ENCODE peak calls at places on chromosomes 16 and 17, in four cellular contexts. B, Y, V and J are unnamed samples.
A peak's percentile ranks its signal among the peaks of the same experiment; 100 is the strongest.

GRCh38 chr17:32518856-32519768 is 32.3 kb downstream of the CDK5R1 start:
- DNase-seq in B (no peak), V (no peak), Y (peak; percentile 93), J (no peak)

GRCh38 chr16:19307587-19308241 is 22.2 kb downstream of the CLEC19A start:
- DNase-seq in Y (no peak), B (no peak), V (no peak), J (no peak)

GRCh38 chr17:44782349-44782850 is 23.6 kb downstream of the ADAM11 start:
- DNase-seq in Y (no peak), V (no peak), B (no peak), J (no peak)

GRCh38 chr16:57061084-57061905 is 31.1 kb upstream of the CPNE2 start:
- DNase-seq in V (no peak), B (no peak), Y (peak; percentile 75), J (peak; percentile 71)

GRCh38 chr17:2042355-2042929 is 620 bp downstream of the OVCA2 start:
- DNase-seq in V (peak; percentile 55), B (no peak), Y (peak; percentile 65), J (no peak)

GRCh38 chr17:45660474-45660873 is 123.6 kb upstream of the CRHR1 start:
- DNase-seq in B (no peak), Y (no peak), V (no peak), J (no peak)

GRCh38 chr16:27690604-27691003 is 140.7 kb downstream of the KATNIP start:
- DNase-seq in B (peak; percentile 21), Y (no peak), V (no peak), J (peak; percentile 5)

GRCh38 chr16:6105115-6105514 is 1007.5 kb upstream of the EEF2KMT start:
- DNase-seq in B (no peak), V (no peak), Y (no peak), J (no peak)

GRCh38 chr16:2586241-2586640 is 48.4 kb downstream of the PDPK1 start:
- DNase-seq in B (no peak), Y (peak; percentile 51), V (no peak), J (no peak)

GRCh38 chr17:71163121-71163812 is 957.6 kb upstream of the SOX9 start:
- DNase-seq in B (no peak), Y (no peak), V (no peak), J (no peak)

GRCh38 chr16:4465977-4466779 is 8.2 kb downstream of the NMRAL1 start:
- DNase-seq in B (no peak), V (no peak), Y (no peak), J (peak; percentile 90)

GRCh38 chr16:47581114-47581513 is 120.0 kb downstream of the PHKB start:
- DNase-seq in Y (no peak), B (no peak), V (no peak), J (no peak)

GRCh38 chr16:52149003-52149402 is 397.9 kb downstream of the TOX3 start:
- DNase-seq in V (no peak), B (no peak), Y (no peak), J (no peak)

GRCh38 chr17:43784628-43785101 is 4.4 kb downstream of the CFAP97D1 start:
- DNase-seq in B (no peak), V (no peak), Y (no peak), J (no peak)

GRCh38 chr16:71627631-71628236 is 1.8 kb downstream of the MARVELD3 start:
- DNase-seq in V (no peak), B (no peak), Y (peak; percentile 38), J (no peak)

GRCh38 chr17:45334701-45335677 is 18.2 kb upstream of the MAP3K14 start:
- DNase-seq in B (no peak), Y (no peak), V (no peak), J (no peak)

GRCh38 chr17:17141860-17142552 is 64.1 kb downstream of the PLD6 start:
- DNase-seq in V (peak; percentile 85), Y (peak; percentile 84), B (no peak), J (no peak)

GRCh38 chr17:56172517-56172982 is 19.3 kb downstream of the ANKFN1 start:
- DNase-seq in Y (no peak), B (no peak), V (no peak), J (no peak)

GRCh38 chr16:4511441-4512082 is 27.0 kb downstream of the CDIP1 start:
- DNase-seq in V (peak; percentile 80), B (no peak), Y (peak; percentile 77), J (peak; percentile 65)

GRCh38 chr16:23160082-23160481 is 10.8 kb upstream of the USP31 start:
- DNase-seq in Y (no peak), V (no peak), B (no peak), J (no peak)

GRCh38 chr16:21950782-21951521 is 2.2 kb upstream of the UQCRC2 start:
- DNase-seq in Y (peak; percentile 34), B (peak; percentile 36), V (peak; percentile 54), J (no peak)

GRCh38 chr17:64777413-64778101 is 115.5 kb upstream of the SMURF2 start:
- DNase-seq in V (no peak), Y (peak; percentile 48), B (no peak), J (peak; percentile 50)

GRCh38 chr16:84746231-84746630 is 46.4 kb downstream of the USP10 start:
- DNase-seq in B (no peak), Y (no peak), V (no peak), J (no peak)

GRCh38 chr17:81516439-81516838 is 3.8 kb upstream of the ACTG1 start:
- DNase-seq in B (no peak), V (no peak), Y (no peak), J (no peak)

GRCh38 chr17:66755101-66755943 is 79.6 kb upstream of the CACNG5 start:
- DNase-seq in Y (no peak), B (peak; percentile 6), V (no peak), J (no peak)

GRCh38 chr16:85437161-85438052 is 175.7 kb upstream of the GSE1 start:
- DNase-seq in B (no peak), Y (no peak), V (no peak), J (no peak)

GRCh38 chr17:41082565-41083136 is 1.3 kb upstream of the KRTAP4-7 start:
- DNase-seq in Y (no peak), B (no peak), V (no peak), J (no peak)

GRCh38 chr16:52446076-52446475 is 100.9 kb downstream of the TOX3 start:
- DNase-seq in B (no peak), V (no peak), Y (no peak), J (no peak)

GRCh38 chr17:31738067-31738466 is 121.0 kb downstream of the COPRS start:
- DNase-seq in Y (no peak), V (no peak), B (no peak), J (no peak)

GRCh38 chr17:31596382-31597323 is 205.2 kb downstream of the RAB11FIP4 start:
- DNase-seq in Y (no peak), B (peak; percentile 77), V (peak; percentile 87), J (peak; percentile 80)

GRCh38 chr17:73255671-73256181 is 6.0 kb downstream of the CPSF4L start:
- DNase-seq in Y (peak; percentile 91), B (peak; percentile 48), V (peak; percentile 74), J (no peak)

GRCh38 chr16:3789375-3790067 is 72.2 kb upstream of the TRAP1 start:
- DNase-seq in B (no peak), Y (no peak), V (no peak), J (no peak)

GRCh38 chr17:54899721-54900456 is 763 bp upstream of the TOM1L1 start:
- DNase-seq in B (no peak), Y (peak; percentile 78), V (no peak), J (no peak)

GRCh38 chr16:55872130-55872529 is 3.0 kb downstream of the CES5A start:
- DNase-seq in B (no peak), Y (no peak), V (no peak), J (no peak)

GRCh38 chr17:1134634-1135324 is 45.0 kb downstream of the ABR start:
- DNase-seq in V (no peak), B (no peak), Y (no peak), J (no peak)

GRCh38 chr17:76947771-76948170 is 79.6 kb downstream of the MGAT5B start:
- DNase-seq in V (no peak), B (no peak), Y (no peak), J (no peak)

GRCh38 chr17:4369557-4370230 is 3.2 kb upstream of the UBE2G1 start:
- DNase-seq in V (no peak), B (no peak), Y (no peak), J (no peak)

GRCh38 chr16:27239026-27239425 is 29.5 kb downstream of the NSMCE1 start:
- DNase-seq in Y (no peak), B (no peak), V (no peak), J (no peak)

DNA sequence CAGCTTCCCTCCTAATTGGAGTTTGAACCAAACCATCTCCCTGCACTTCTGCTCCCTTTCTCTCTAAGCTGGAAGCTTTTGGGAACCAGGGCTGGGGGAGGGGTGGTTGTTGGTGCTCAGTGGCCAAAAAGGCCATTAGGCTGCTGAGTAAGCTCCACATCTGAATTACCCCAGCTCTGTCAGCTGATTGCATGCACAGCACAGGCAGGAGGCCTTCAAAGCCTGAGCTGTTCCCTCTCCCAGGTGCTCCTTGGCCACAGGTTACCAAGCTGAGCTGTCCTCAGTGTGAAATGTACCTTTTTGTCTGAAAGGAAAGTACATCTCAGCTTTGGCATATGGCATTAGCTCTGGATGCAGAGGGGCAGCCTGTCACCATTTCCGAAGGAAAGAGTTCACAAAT is 6.2 kb upstream of the TBKBP1 start:
- DNase-seq in Y (peak; percentile 27), B (no peak), V (no peak), J (no peak)
- TF ChIP-seq REST in Y (no peak), B (no peak), V (no peak), J (no peak)

GRCh38 chr17:51004249-51004648 is 116.4 kb downstream of the SPAG9 start:
- DNase-seq in Y (no peak), V (no peak), B (no peak), J (no peak)

GRCh38 chr17:51012538-51012937 is 108.1 kb downstream of the SPAG9 start:
- DNase-seq in Y (no peak), B (no peak), V (no peak), J (no peak)

GRCh38 chr17:51000835-51001638 is 119.6 kb downstream of the SPAG9 start:
- DNase-seq in B (peak; percentile 61), V (peak; percentile 62), Y (peak; percentile 63), J (peak; percentile 50)

GRCh38 chr17:51005768-51006167 is 114.9 kb downstream of the SPAG9 start:
- DNase-seq in B (no peak), Y (no peak), V (no peak), J (no peak)

DNA sequence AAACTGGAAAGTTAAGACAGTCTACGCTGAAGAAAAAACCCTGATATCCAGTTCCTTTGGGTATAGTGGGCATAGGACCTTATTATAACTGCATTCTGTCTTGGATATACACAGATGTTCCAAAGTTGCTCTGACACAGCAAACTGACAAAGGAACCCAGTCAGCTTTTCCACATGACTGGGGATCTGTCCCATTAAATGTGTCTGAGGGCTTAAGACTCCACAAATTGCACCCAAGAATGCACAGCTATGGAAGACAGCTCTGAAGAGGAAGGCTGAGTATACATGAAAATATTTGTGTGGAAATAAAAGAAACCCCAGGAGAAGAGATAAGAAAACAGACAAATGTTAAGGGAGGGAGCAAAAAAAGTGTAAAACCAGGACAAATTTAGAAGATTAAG is 114.1 kb downstream of the SPAG9 start:
- DNase-seq in B (no peak), Y (no peak), V (no peak), J (no peak)
- H3K27ac ChIP-seq in B (no peak overlapping the region), Y (peak overlapping the region; percentile 1), V (no peak overlapping the region), J (no peak overlapping the region)

GRCh38 chr17:75779250-75779986 is 5.2 kb upstream of the UNK start:
- DNase-seq in V (peak; percentile 100), Y (peak; percentile 95), B (peak; percentile 100), J (peak; percentile 99)
- TF ChIP-seq REST in V (peak; percentile 74), Y (peak; percentile 84), B (no peak), J (peak; percentile 79)

GRCh38 chr17:61661135-61661534 is 70.1 kb upstream of the NACA2 start:
- DNase-seq in Y (no peak), B (no peak), V (no peak), J (no peak)
- H3K27ac ChIP-seq in Y (no peak overlapping the region), B (no peak overlapping the region), V (no peak overlapping the region), J (no peak overlapping the region)

GRCh38 chr17:68463211-68463990 is 6.1 kb upstream of the WIPI1 start:
- DNase-seq in B (no peak), V (no peak), Y (no peak), J (no peak)
- TF ChIP-seq REST in B (no peak), V (no peak), Y (no peak), J (no peak)